ENCODE peak calls at places on chromosomes 1 and 21, in seven cellular contexts. W, N, V, P, Z, G and H are unnamed samples.
A peak's percentile ranks its signal among the peaks of the same experiment; 100 is the strongest.

GRCh38 chr1:48619529-48619928 is 147.5 kb upstream of the SPATA6 start:
- DNase-seq in W (peak; percentile 1), N (peak; percentile 3), V (no peak), P (peak; percentile 18), Z (no peak), G (peak; percentile 46), H (peak; percentile 26)

GRCh38 chr1:145855426-145855948 is 3.4 kb downstream of the PIAS3 start:
- DNase-seq in W (no peak), N (no peak), V (no peak), P (no peak), Z (no peak), G (no peak), H (no peak)

GRCh38 chr1:4657920-4658585 is 3.6 kb downstream of the AJAP1 start:
- DNase-seq in W (no peak), N (no peak), V (no peak), P (no peak), Z (no peak), G (no peak), H (peak; percentile 49)

GRCh38 chr1:106063510-106063909 is 993.0 kb upstream of the PRMT6 start:
- DNase-seq in W (no peak), N (no peak), V (no peak), P (no peak), Z (no peak), G (no peak), H (no peak)

GRCh38 chr1:68623700-68624099 is 126.8 kb upstream of the DEPDC1 start:
- DNase-seq in W (no peak), N (no peak), V (no peak), P (no peak), Z (no peak), G (no peak), H (no peak)

GRCh38 chr1:37561794-37562132 is 5.0 kb downstream of the DNALI1 start:
- DNase-seq in W (peak; percentile 47), N (peak; percentile 22), V (no peak), P (peak; percentile 66), Z (peak; percentile 27), G (peak; percentile 17), H (peak; percentile 73)

GRCh38 chr1:167726038-167726437 is 4.3 kb downstream of the MPZL1 start:
- DNase-seq in W (no peak), N (no peak), V (no peak), P (no peak), Z (no peak), G (no peak), H (no peak)

GRCh38 chr1:230120949-230121381 is 53.9 kb downstream of the GALNT2 start:
- DNase-seq in W (peak; percentile 60), N (no peak), V (no peak), P (peak; percentile 67), Z (peak; percentile 51), G (no peak), H (peak; percentile 58)

GRCh38 chr1:20486457-20487235 is 636 bp upstream of the CAMK2N1 start:
- DNase-seq in W (peak; percentile 50), N (peak; percentile 61), V (no peak), P (peak; percentile 78), Z (peak; percentile 84), G (no peak), H (peak; percentile 89)

GRCh38 chr1:61202854-61203603 is 120.7 kb downstream of the NFIA start:
- DNase-seq in W (no peak), N (peak; percentile 53), V (no peak), P (no peak), Z (no peak), G (no peak), H (no peak)

GRCh38 chr1:100627018-100627716 is 89.2 kb downstream of the GPR88 start:
- DNase-seq in W (no peak), N (peak; percentile 86), V (no peak), P (no peak), Z (no peak), G (no peak), H (no peak)

GRCh38 chr1:218317061-218317460 is 28.1 kb upstream of the TGFB2 start:
- DNase-seq in W (no peak), N (no peak), V (no peak), P (peak; percentile 75), Z (no peak), G (no peak), H (no peak)

GRCh38 chr21:14875704-14876364 is 189.0 kb downstream of the NRIP1 start:
- DNase-seq in W (no peak), N (no peak), V (peak; percentile 80), P (peak; percentile 57), Z (peak; percentile 11), G (no peak), H (no peak)

GRCh38 chr21:29637553-29637952 is 302.2 kb downstream of the GRIK1 start:
- DNase-seq in W (no peak), N (no peak), V (no peak), P (peak; percentile 59), Z (no peak), G (no peak), H (no peak)

GRCh38 chr1:11543796-11544195 is 64.8 kb downstream of the DISP3 start:
- DNase-seq in W (no peak), N (no peak), V (no peak), P (no peak), Z (no peak), G (no peak), H (no peak)

GRCh38 chr1:210347112-210347511 is 18.4 kb downstream of the HHAT start:
- DNase-seq in W (no peak), N (no peak), V (no peak), P (no peak), Z (no peak), G (no peak), H (no peak)

GRCh38 chr21:46621457-46622182 is 13.9 kb upstream of the PRMT2 start:
- DNase-seq in W (no peak), N (no peak), V (no peak), P (no peak), Z (peak; percentile 85), G (no peak), H (no peak)

GRCh38 chr21:30831194-30831765 is 1.7 kb upstream of the KRTAP7-1 start:
- DNase-seq in W (no peak), N (no peak), V (no peak), P (peak; percentile 62), Z (peak; percentile 2), G (peak; percentile 21), H (peak; percentile 21)

GRCh38 chr1:211735208-211736170 is 60.1 kb upstream of the NEK2 start:
- DNase-seq in W (peak; percentile 95), N (peak; percentile 81), V (no peak), P (peak; percentile 72), Z (peak; percentile 17), G (no peak), H (peak; percentile 35)

GRCh38 chr21:34991366-34991967 is 57.6 kb downstream of the RUNX1 start:
- DNase-seq in W (no peak), N (no peak), V (no peak), P (no peak), Z (no peak), G (no peak), H (no peak)

GRCh38 chr1:197181982-197182381 is 35.5 kb upstream of the ASPM start:
- DNase-seq in W (no peak), N (no peak), V (no peak), P (no peak), Z (no peak), G (no peak), H (no peak)

GRCh38 chr1:221394011-221394544 is 347.8 kb downstream of the DUSP10 start:
- DNase-seq in W (no peak), N (peak; percentile 81), V (no peak), P (no peak), Z (no peak), G (no peak), H (peak; percentile 4)

GRCh38 chr1:160821627-160822026 is 25.7 kb downstream of the LY9 start:
- DNase-seq in W (no peak), N (no peak), V (no peak), P (peak; percentile 38), Z (no peak), G (no peak), H (no peak)

GRCh38 chr1:216812966-216813365 is 89.7 kb upstream of the ESRRG start:
- DNase-seq in W (no peak), N (peak; percentile 88), V (no peak), P (no peak), Z (no peak), G (no peak), H (no peak)

GRCh38 chr1:153881764-153882163 is 41.0 kb downstream of the GATAD2B start:
- DNase-seq in W (no peak), N (peak; percentile 62), V (no peak), P (no peak), Z (no peak), G (no peak), H (peak; percentile 76)

GRCh38 chr1:235601087-235601486 is 48.5 kb downstream of the GNG4 start:
- DNase-seq in W (no peak), N (no peak), V (no peak), P (peak; percentile 44), Z (no peak), G (no peak), H (no peak)

GRCh38 chr21:44874497-44875331 is 1.2 kb upstream of the PTTG1IP start:
- DNase-seq in W (no peak), N (no peak), V (no peak), P (no peak), Z (no peak), G (no peak), H (no peak)
- TF ChIP-seq RFX5 in W (no peak), N (no peak), V (no peak), P (no peak), Z (no peak), G (no peak), H (no peak)

GRCh38 chr1:118963456-118964430 is 24.4 kb downstream of the TBX15 start:
- DNase-seq in W (no peak), N (peak; percentile 30), V (no peak), P (peak; percentile 55), Z (peak; percentile 99), G (no peak), H (no peak)
- TF ChIP-seq RFX5 in W (no peak), N (no peak), V (no peak), P (no peak), Z (no peak), G (no peak), H (no peak)

GRCh38 chr1:205429742-205430464 is 8.0 kb upstream of the LEMD1 start:
- DNase-seq in W (no peak), N (no peak), V (no peak), P (no peak), Z (no peak), G (no peak), H (no peak)

GRCh38 chr1:205435904-205436573 is 14.2 kb upstream of the LEMD1 start:
- DNase-seq in W (no peak), N (no peak), V (no peak), P (no peak), Z (no peak), G (no peak), H (no peak)

GRCh38 chr1:205434738-205435137 is 12.9 kb upstream of the LEMD1 start:
- DNase-seq in W (no peak), N (no peak), V (no peak), P (no peak), Z (no peak), G (no peak), H (no peak)

GRCh38 chr1:205432116-205432515 is 10.3 kb upstream of the LEMD1 start:
- DNase-seq in W (no peak), N (no peak), V (no peak), P (no peak), Z (no peak), G (no peak), H (no peak)

GRCh38 chr1:205430631-205431305 is 8.9 kb upstream of the LEMD1 start:
- DNase-seq in W (peak; percentile 44), N (peak; percentile 33), V (peak; percentile 13), P (peak; percentile 77), Z (no peak), G (no peak), H (no peak)
- TF ChIP-seq RFX5 in W (no peak), N (no peak), V (no peak), P (no peak), Z (no peak), G (no peak), H (no peak)

GRCh38 chr1:228285661-228286504 is 78.0 kb downstream of the OBSCN start:
- DNase-seq in W (no peak), N (no peak), V (no peak), P (no peak), Z (no peak), G (no peak), H (no peak)
- TF ChIP-seq RFX5 in W (no peak), N (no peak), V (no peak), P (no peak), Z (no peak), G (no peak), H (no peak)